ENCODE peak calls at places on chromosomes 5 and 9, in seven cellular contexts. One of them, this sample, is unnamed.

GRCh38 chr5:32047056-32047455 is 127.1 kb downstream of the GOLPH3 start:
- DNase-seq in iris pigment epithelial cell: no peak
- DNase-seq in Right ventricle myocardium superior: no peak
- DNase-seq in COR-L47: no peak
- DNase-seq in T-helper 9 cell: no peak
- DNase-seq in astrocyte of the spinal cord: no peak
- DNase-seq in transverse colon: no peak
- DNase-seq in this sample: no peak

GRCh38 chr9:123686131-123686848 is 243.6 kb downstream of the DENND1A start:
- DNase-seq in iris pigment epithelial cell: peak
- DNase-seq in Right ventricle myocardium superior: no peak
- DNase-seq in COR-L47: no peak
- DNase-seq in T-helper 9 cell: no peak
- DNase-seq in astrocyte of the spinal cord: peak
- DNase-seq in transverse colon: peak
- DNase-seq in this sample: no peak

GRCh38 chr9:129281506-129282145 is 103.6 kb upstream of the IER5L start:
- DNase-seq in iris pigment epithelial cell: no peak
- DNase-seq in Right ventricle myocardium superior: no peak
- DNase-seq in COR-L47: no peak
- DNase-seq in T-helper 9 cell: no peak
- DNase-seq in astrocyte of the spinal cord: no peak
- DNase-seq in transverse colon: peak
- DNase-seq in this sample: peak

GRCh38 chr9:107422189-107422802 is 67.3 kb downstream of the KLF4 start:
- DNase-seq in iris pigment epithelial cell: peak
- DNase-seq in Right ventricle myocardium superior: peak
- DNase-seq in COR-L47: peak
- DNase-seq in T-helper 9 cell: no peak
- DNase-seq in astrocyte of the spinal cord: peak
- DNase-seq in transverse colon: peak
- DNase-seq in this sample: peak

GRCh38 chr9:34334337-34334824 is 5.0 kb downstream of the NUDT2 start:
- DNase-seq in iris pigment epithelial cell: no peak
- DNase-seq in Right ventricle myocardium superior: no peak
- DNase-seq in COR-L47: no peak
- DNase-seq in T-helper 9 cell: no peak
- DNase-seq in astrocyte of the spinal cord: no peak
- DNase-seq in transverse colon: no peak
- DNase-seq in this sample: no peak

GRCh38 chr5:140346348-140347221 is at the start of gene HBEGF:
- DNase-seq in iris pigment epithelial cell: peak
- DNase-seq in Right ventricle myocardium superior: peak
- DNase-seq in COR-L47: peak
- DNase-seq in T-helper 9 cell: peak
- DNase-seq in astrocyte of the spinal cord: peak
- DNase-seq in transverse colon: peak
- DNase-seq in this sample: peak

GRCh38 chr5:171965740-171966139 is 40.7 kb downstream of the FBXW11 start:
- DNase-seq in iris pigment epithelial cell: no peak
- DNase-seq in Right ventricle myocardium superior: no peak
- DNase-seq in COR-L47: no peak
- DNase-seq in T-helper 9 cell: no peak
- DNase-seq in astrocyte of the spinal cord: no peak
- DNase-seq in transverse colon: no peak
- DNase-seq in this sample: no peak

GRCh38 chr5:50967388-50968039 is 301.1 kb downstream of the PARP8 start:
- DNase-seq in iris pigment epithelial cell: no peak
- DNase-seq in Right ventricle myocardium superior: no peak
- DNase-seq in COR-L47: peak
- DNase-seq in T-helper 9 cell: no peak
- DNase-seq in astrocyte of the spinal cord: no peak
- DNase-seq in transverse colon: no peak
- DNase-seq in this sample: peak

GRCh38 chr5:99104538-99105132 is 175.8 kb upstream of the CHD1 start:
- DNase-seq in iris pigment epithelial cell: peak
- DNase-seq in Right ventricle myocardium superior: no peak
- DNase-seq in COR-L47: peak
- DNase-seq in T-helper 9 cell: no peak
- DNase-seq in astrocyte of the spinal cord: peak
- DNase-seq in transverse colon: no peak
- DNase-seq in this sample: no peak

GRCh38 chr9:6739218-6739617 is 18.6 kb upstream of the KDM4C start:
- DNase-seq in iris pigment epithelial cell: peak
- DNase-seq in Right ventricle myocardium superior: no peak
- DNase-seq in COR-L47: peak
- DNase-seq in T-helper 9 cell: no peak
- DNase-seq in astrocyte of the spinal cord: peak
- DNase-seq in transverse colon: no peak
- DNase-seq in this sample: peak

GRCh38 chr9:99269429-99269828 is 47.3 kb downstream of the SEC61B start:
- DNase-seq in iris pigment epithelial cell: peak
- DNase-seq in Right ventricle myocardium superior: no peak
- DNase-seq in COR-L47: no peak
- DNase-seq in T-helper 9 cell: no peak
- DNase-seq in astrocyte of the spinal cord: peak
- DNase-seq in transverse colon: no peak
- DNase-seq in this sample: no peak

GRCh38 chr9:89953824-89954223 is 349.0 kb downstream of the GADD45G start:
- DNase-seq in iris pigment epithelial cell: no peak
- DNase-seq in Right ventricle myocardium superior: no peak
- DNase-seq in COR-L47: no peak
- DNase-seq in T-helper 9 cell: no peak
- DNase-seq in astrocyte of the spinal cord: no peak
- DNase-seq in transverse colon: no peak
- DNase-seq in this sample: no peak

GRCh38 chr9:92035687-92036410 is 79.4 kb downstream of the SPTLC1 start:
- DNase-seq in iris pigment epithelial cell: peak
- DNase-seq in Right ventricle myocardium superior: no peak
- DNase-seq in COR-L47: no peak
- DNase-seq in T-helper 9 cell: no peak
- DNase-seq in astrocyte of the spinal cord: peak
- DNase-seq in transverse colon: peak
- DNase-seq in this sample: no peak

GRCh38 chr5:133063965-133064364 is 12.2 kb downstream of the HSPA4 start:
- DNase-seq in iris pigment epithelial cell: peak
- DNase-seq in Right ventricle myocardium superior: no peak
- DNase-seq in COR-L47: no peak
- DNase-seq in T-helper 9 cell: no peak
- DNase-seq in astrocyte of the spinal cord: no peak
- DNase-seq in transverse colon: no peak
- DNase-seq in this sample: no peak

GRCh38 chr5:149932445-149933350 is 11.9 kb downstream of the PDE6A start:
- DNase-seq in iris pigment epithelial cell: no peak
- DNase-seq in Right ventricle myocardium superior: no peak
- DNase-seq in COR-L47: peak
- DNase-seq in T-helper 9 cell: no peak
- DNase-seq in astrocyte of the spinal cord: no peak
- DNase-seq in transverse colon: no peak
- DNase-seq in this sample: no peak

GRCh38 chr5:43121565-43122484 is 1.1 kb downstream of the ZNF131 start:
- DNase-seq in iris pigment epithelial cell: peak
- DNase-seq in Right ventricle myocardium superior: no peak
- DNase-seq in COR-L47: peak
- DNase-seq in T-helper 9 cell: no peak
- DNase-seq in astrocyte of the spinal cord: peak
- DNase-seq in transverse colon: peak
- DNase-seq in this sample: no peak

GRCh38 chr5:156587012-156587411 is 260.0 kb downstream of the SGCD start:
- DNase-seq in iris pigment epithelial cell: no peak
- DNase-seq in Right ventricle myocardium superior: no peak
- DNase-seq in COR-L47: no peak
- DNase-seq in T-helper 9 cell: no peak
- DNase-seq in astrocyte of the spinal cord: no peak
- DNase-seq in transverse colon: no peak
- DNase-seq in this sample: no peak

GRCh38 chr5:83029912-83030311 is 47.3 kb downstream of the TMEM167A start:
- DNase-seq in iris pigment epithelial cell: peak
- DNase-seq in Right ventricle myocardium superior: no peak
- DNase-seq in COR-L47: no peak
- DNase-seq in T-helper 9 cell: no peak
- DNase-seq in astrocyte of the spinal cord: peak
- DNase-seq in transverse colon: no peak
- DNase-seq in this sample: no peak

This sample was measured in posterior vena cava.